ENCODE peak calls at places on chromosomes 12 and 14, in four cellular contexts. One of them, this sample, is unnamed. For H3K9me3, the result is how much of the 10 kb centered on the place peaks cover.

GRCh38 chr14:54606631-54607133 is 39.8 kb downstream of the SAMD4A start:
- DNase-seq in neural progenitor cell: no peak
- DNase-seq in lower lobe of right lung: no peak
- DNase-seq in SK-N-SH: no peak
- DNase-seq in this sample: no peak

GRCh38 chr14:98965061-98965460 is 306.9 kb downstream of the BCL11B start:
- DNase-seq in neural progenitor cell: no peak
- DNase-seq in SK-N-SH: no peak
- DNase-seq in lower lobe of right lung: no peak
- DNase-seq in this sample: no peak

GRCh38 chr12:96258451-96258933 is 64.3 kb downstream of the ELK3 start:
- DNase-seq in neural progenitor cell: peak
- DNase-seq in lower lobe of right lung: no peak
- DNase-seq in SK-N-SH: no peak
- DNase-seq in this sample: no peak

GRCh38 chr12:57621497-57622292 is 10.5 kb downstream of the ARHGEF25 start:
- DNase-seq in SK-N-SH: peak
- DNase-seq in neural progenitor cell: peak
- DNase-seq in lower lobe of right lung: peak
- DNase-seq in this sample: peak

GRCh38 chr12:99611590-99611989 is 36.0 kb upstream of the GARIN6 start:
- DNase-seq in lower lobe of right lung: no peak
- DNase-seq in SK-N-SH: no peak
- DNase-seq in neural progenitor cell: no peak
- DNase-seq in this sample: no peak

GRCh38 chr12:92077530-92077929 is 68.1 kb downstream of the BTG1 start:
- DNase-seq in lower lobe of right lung: no peak
- DNase-seq in neural progenitor cell: no peak
- DNase-seq in SK-N-SH: no peak
- DNase-seq in this sample: no peak

GRCh38 chr14:33432407-33433023 is 493.8 kb downstream of the NPAS3 start:
- DNase-seq in SK-N-SH: no peak
- DNase-seq in neural progenitor cell: peak
- DNase-seq in lower lobe of right lung: no peak
- DNase-seq in this sample: no peak

GRCh38 chr12:105041186-105041585 is 43.1 kb downstream of the ALDH1L2 start:
- DNase-seq in neural progenitor cell: no peak
- DNase-seq in SK-N-SH: no peak
- DNase-seq in lower lobe of right lung: no peak
- DNase-seq in this sample: no peak

GRCh38 chr12:123478762-123479161 is 20.8 kb downstream of the SNRNP35 start:
- DNase-seq in SK-N-SH: no peak
- DNase-seq in neural progenitor cell: no peak
- DNase-seq in lower lobe of right lung: no peak
- DNase-seq in this sample: no peak

GRCh38 chr14:50452285-50452684 is 55.6 kb upstream of the CDKL1 start:
- DNase-seq in lower lobe of right lung: no peak
- DNase-seq in SK-N-SH: no peak
- DNase-seq in neural progenitor cell: no peak
- DNase-seq in this sample: no peak

GRCh38 chr12:46904406-46905240 is 78.8 kb upstream of the SLC38A4 start:
- DNase-seq in lower lobe of right lung: no peak
- DNase-seq in neural progenitor cell: no peak
- DNase-seq in SK-N-SH: no peak
- DNase-seq in this sample: no peak

GRCh38 chr12:26370098-26370497 is 174.7 kb downstream of the SSPN start:
- DNase-seq in SK-N-SH: no peak
- DNase-seq in neural progenitor cell: no peak
- DNase-seq in lower lobe of right lung: no peak
- DNase-seq in this sample: no peak

GRCh38 chr14:57390806-57391562 is 598 bp downstream of the NAA30 start:
- DNase-seq in neural progenitor cell: peak
- DNase-seq in SK-N-SH: peak
- DNase-seq in lower lobe of right lung: peak
- DNase-seq in this sample: peak

GRCh38 chr14:101374373-101375338 is 186.6 kb upstream of the DIO3 start:
- DNase-seq in SK-N-SH: no peak
- DNase-seq in neural progenitor cell: no peak
- DNase-seq in lower lobe of right lung: no peak
- DNase-seq in this sample: no peak

GRCh38 chr12:124397807-124398577 is 103.1 kb downstream of the RFLNA start:
- DNase-seq in SK-N-SH: no peak
- DNase-seq in lower lobe of right lung: no peak
- DNase-seq in neural progenitor cell: no peak
- DNase-seq in this sample: no peak

GRCh38 chr12:116336542-116337065 is 59.1 kb upstream of the MED13L start:
- DNase-seq in lower lobe of right lung: peak
- DNase-seq in SK-N-SH: no peak
- DNase-seq in neural progenitor cell: no peak
- DNase-seq in this sample: no peak

DNA sequence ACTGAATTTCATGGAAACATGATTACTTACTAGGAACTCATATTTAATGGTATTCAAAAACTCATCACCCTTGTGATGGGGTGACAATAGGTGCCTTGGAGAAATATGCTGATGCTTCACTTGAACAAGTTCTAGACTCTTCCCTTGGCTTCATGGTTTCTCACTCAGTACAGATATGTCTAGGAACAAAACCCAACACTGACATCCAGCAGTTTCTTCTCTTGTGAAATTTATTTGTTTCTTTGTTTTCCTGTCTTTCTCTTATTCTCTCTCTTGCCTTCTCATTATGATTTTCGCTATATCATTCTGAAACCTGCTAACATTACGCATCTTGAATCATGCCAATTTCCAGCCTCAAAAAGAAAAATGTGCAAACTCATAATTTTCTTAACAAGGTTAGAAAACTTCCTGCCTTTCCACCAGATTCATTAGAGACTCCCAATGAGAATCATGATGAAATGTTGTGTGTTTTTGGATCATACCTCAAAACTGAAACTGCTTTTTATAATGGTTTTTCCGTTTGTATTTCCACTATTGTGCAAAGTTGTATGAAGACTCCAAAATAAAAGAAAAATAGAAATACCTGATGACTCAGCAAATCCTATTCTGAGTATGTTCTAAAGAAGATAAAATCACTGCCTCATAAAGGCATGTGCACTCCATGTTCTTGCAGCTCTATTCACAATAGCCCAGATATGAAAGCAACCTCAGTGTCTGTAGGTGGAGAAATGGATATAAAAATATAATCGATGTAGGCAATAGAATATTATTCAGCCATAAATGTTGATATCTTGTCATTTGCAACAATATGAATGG is 1021.6 kb downstream of the TMEM121 start:
- DNase-seq in SK-N-SH: no peak
- DNase-seq in lower lobe of right lung: no peak
- DNase-seq in neural progenitor cell: no peak
- DNase-seq in this sample: no peak
- H3K9me3 ChIP-seq in SK-N-SH: under half
- H3K9me3 ChIP-seq in lower lobe of right lung: under half
- H3K9me3 ChIP-seq in neural progenitor cell: under half
- H3K9me3 ChIP-seq in this sample: under half

GRCh38 chr14:69573205-69573840 is 1.3 kb downstream of the CCDC177 start:
- DNase-seq in lower lobe of right lung: no peak
- DNase-seq in neural progenitor cell: no peak
- DNase-seq in SK-N-SH: peak
- DNase-seq in this sample: no peak

GRCh38 chr14:69572634-69573135 is 2.0 kb downstream of the CCDC177 start:
- DNase-seq in neural progenitor cell: no peak
- DNase-seq in SK-N-SH: no peak
- DNase-seq in lower lobe of right lung: no peak
- DNase-seq in this sample: no peak

GRCh38 chr14:69571449-69571878 is 3.2 kb downstream of the CCDC177 start:
- DNase-seq in lower lobe of right lung: no peak
- DNase-seq in neural progenitor cell: no peak
- DNase-seq in SK-N-SH: no peak
- DNase-seq in this sample: no peak

GRCh38 chr14:69570836-69571330 is 3.8 kb downstream of the CCDC177 start:
- DNase-seq in neural progenitor cell: no peak
- DNase-seq in lower lobe of right lung: no peak
- DNase-seq in SK-N-SH: no peak
- DNase-seq in this sample: no peak

DNA sequence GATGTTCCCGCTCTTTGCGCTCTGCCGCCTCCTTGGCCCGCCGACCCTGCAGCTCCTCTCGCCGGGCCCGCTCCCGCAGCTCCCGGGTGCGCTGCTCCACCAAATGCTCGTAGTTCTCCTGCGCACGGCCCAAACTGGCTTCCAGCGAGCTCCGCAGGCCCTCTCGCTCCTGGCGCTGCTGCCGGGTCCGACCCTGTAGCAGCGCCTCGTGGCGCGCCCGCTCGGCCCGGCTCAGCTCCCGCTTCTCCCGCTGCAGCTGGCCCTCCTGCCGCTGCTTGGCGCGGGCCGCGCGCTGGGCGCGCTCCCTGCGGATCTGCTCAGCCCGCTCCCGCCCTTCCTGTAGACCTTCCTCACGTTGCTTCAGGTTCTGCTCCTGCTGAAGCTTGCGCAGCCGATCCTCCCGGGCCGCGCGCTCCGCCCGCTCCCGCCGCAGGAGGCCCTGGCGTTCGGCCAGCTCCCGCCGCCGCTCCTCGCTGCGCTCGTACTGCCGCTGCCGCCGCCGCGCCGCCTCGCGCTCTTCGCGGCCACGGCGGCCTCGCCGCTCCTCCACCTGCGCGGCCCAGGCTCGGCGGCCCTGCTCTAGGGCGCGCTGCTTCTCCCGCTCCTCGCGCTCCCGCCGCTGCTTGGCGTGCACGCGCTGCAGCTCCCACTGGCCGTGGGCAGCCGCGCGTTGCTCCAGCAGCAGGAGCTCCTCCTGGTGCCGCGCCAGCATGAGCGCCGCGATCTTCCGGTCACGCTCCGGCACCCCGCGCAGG is 2.6 kb downstream of the CCDC177 start:
- DNase-seq in SK-N-SH: peak
- DNase-seq in lower lobe of right lung: peak
- DNase-seq in neural progenitor cell: no peak
- DNase-seq in this sample: peak
- H3K4me3 ChIP-seq in SK-N-SH: peak
- H3K4me3 ChIP-seq in lower lobe of right lung: peak
- H3K4me3 ChIP-seq in neural progenitor cell: no peak
- H3K4me3 ChIP-seq in this sample: peak

GRCh38 chr14:28494196-28494595 is 272.4 kb upstream of the FOXG1 start:
- DNase-seq in lower lobe of right lung: no peak
- DNase-seq in neural progenitor cell: no peak
- DNase-seq in SK-N-SH: no peak
- DNase-seq in this sample: no peak
- H3K9me3 ChIP-seq in lower lobe of right lung: under half
- H3K9me3 ChIP-seq in neural progenitor cell: under half
- H3K9me3 ChIP-seq in SK-N-SH: under half
- H3K9me3 ChIP-seq in this sample: under half

GRCh38 chr14:100071545-100071944 is 6.3 kb downstream of the EVL start:
- DNase-seq in neural progenitor cell: no peak
- DNase-seq in SK-N-SH: no peak
- DNase-seq in lower lobe of right lung: no peak
- DNase-seq in this sample: no peak
- H3K4me3 ChIP-seq in neural progenitor cell: no peak
- H3K4me3 ChIP-seq in SK-N-SH: no peak
- H3K4me3 ChIP-seq in lower lobe of right lung: no peak
- H3K4me3 ChIP-seq in this sample: no peak

DNA sequence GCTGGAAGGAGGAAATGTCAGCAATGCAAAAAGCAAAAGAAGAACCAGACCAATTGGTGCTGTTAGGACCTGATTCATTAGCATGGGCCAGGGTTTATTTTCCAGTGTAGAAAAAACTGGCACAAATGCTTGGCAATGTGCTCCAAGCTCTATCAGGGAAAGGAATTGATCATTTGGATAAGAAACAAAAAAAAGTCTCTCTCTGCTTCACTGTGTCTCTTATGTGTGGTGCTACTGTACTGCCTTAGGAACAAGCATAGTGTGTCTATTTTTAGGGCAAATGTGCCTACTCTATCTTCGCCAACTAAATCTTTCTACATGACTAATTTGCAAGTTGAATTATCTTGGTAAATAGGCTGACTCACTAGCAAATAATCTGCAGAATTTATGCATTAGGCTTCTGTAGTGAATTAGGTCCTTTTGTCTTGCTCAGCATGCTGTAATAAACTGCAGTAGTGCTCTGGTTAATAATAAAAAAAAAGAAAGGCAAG is 236.7 kb downstream of the MDGA2 start:
- DNase-seq in SK-N-SH: no peak
- DNase-seq in lower lobe of right lung: no peak
- DNase-seq in neural progenitor cell: no peak
- DNase-seq in this sample: no peak
- H3K9me3 ChIP-seq in SK-N-SH: under half
- H3K9me3 ChIP-seq in lower lobe of right lung: under half
- H3K9me3 ChIP-seq in neural progenitor cell: under half
- H3K9me3 ChIP-seq in this sample: under half